ENCODE peak calls at places on chromosomes 2 and 18, in five cellular contexts. Y is GM20000, G is GM13976, O is astrocyte, L is right lobe of liver. J is an unnamed sample.

GRCh38 chr2:45288532-45288931 is 279.3 kb upstream of the SIX2 start:
- DNase-seq in Y (no peak), G (no peak), L (no peak), O (peak), J (no peak)

GRCh38 chr2:3193423-3194330 is 183.9 kb downstream of the EIPR1 start:
- DNase-seq in L (no peak), G (no peak), O (no peak), Y (no peak), J (no peak)

GRCh38 chr2:120589782-120590608 is 145.7 kb upstream of the GLI2 start:
- DNase-seq in O (peak), G (no peak), Y (no peak), L (no peak), J (no peak)

GRCh38 chr18:48121752-48122151 is 191.3 kb upstream of the SMAD2 start:
- DNase-seq in Y (no peak), G (no peak), O (no peak), L (no peak), J (no peak)

GRCh38 chr18:27665264-27665799 is 480.2 kb upstream of the CHST9 start:
- DNase-seq in Y (no peak), L (no peak), O (no peak), G (no peak), J (no peak)

GRCh38 chr2:126913329-126913728 is 14.6 kb downstream of the TEX51 start:
- DNase-seq in L (peak), O (no peak), Y (no peak), G (no peak), J (peak)

GRCh38 chr2:64751286-64752260 is 97.9 kb upstream of the SERTAD2 start:
- DNase-seq in G (no peak), Y (no peak), O (peak), L (peak), J (peak)

GRCh38 chr2:195612515-195613495 is 44.2 kb upstream of the SLC39A10 start:
- DNase-seq in L (no peak), O (peak), Y (no peak), G (no peak), J (peak)

GRCh38 chr2:190210471-190210870 is 109.2 kb downstream of the HIBCH start:
- DNase-seq in L (no peak), G (no peak), O (peak), Y (no peak), J (no peak)

GRCh38 chr18:76847926-76848325 is 25.6 kb downstream of the ZNF236 start:
- DNase-seq in G (no peak), Y (no peak), L (no peak), O (no peak), J (no peak)

GRCh38 chr2:199663157-199663556 is 187.8 kb downstream of the FTCDNL1 start:
- DNase-seq in O (no peak), L (no peak), G (peak), Y (peak), J (no peak)

GRCh38 chr2:64698668-64699444 is 45.1 kb upstream of the SERTAD2 start:
- DNase-seq in L (no peak), O (peak), G (peak), Y (peak), J (no peak)

GRCh38 chr2:240873805-240874714 is 5.4 kb downstream of the AGXT start:
- DNase-seq in L (peak), G (no peak), O (no peak), Y (no peak), J (no peak)

GRCh38 chr2:175373001-175373727 is 191.7 kb upstream of the ATP5MC3 start:
- DNase-seq in L (no peak), O (peak), G (no peak), Y (no peak), J (no peak)

GRCh38 chr2:36812196-36812595 is 115.7 kb downstream of the VIT start:
- DNase-seq in G (no peak), Y (no peak), L (no peak), O (no peak), J (no peak)

GRCh38 chr18:58316943-58317342 is 272.9 kb downstream of the NEDD4L start:
- DNase-seq in L (no peak), G (no peak), Y (peak), O (no peak), J (no peak)

GRCh38 chr18:2657788-2658458 is 2.4 kb downstream of the SMCHD1 start:
- DNase-seq in G (peak), L (no peak), Y (peak), O (peak), J (no peak)

GRCh38 chr2:70518557-70518956 is 35.1 kb downstream of the TGFA start:
- DNase-seq in L (no peak), G (no peak), O (no peak), Y (no peak), J (no peak)

GRCh38 chr18:73408434-73408833 is 540.6 kb upstream of the NETO1 start:
- DNase-seq in O (peak), L (no peak), G (no peak), Y (no peak), J (no peak)

GRCh38 chr2:55168221-55169154 is 63.6 kb downstream of the CLHC1 start:
- DNase-seq in O (peak), L (no peak), G (peak), Y (peak), J (no peak)

GRCh38 chr2:61853086-61853847 is 593 bp downstream of the FAM161A start:
- DNase-seq in L (no peak), G (peak), Y (peak), O (peak), J (no peak)

GRCh38 chr2:177489719-177490301 is 97.2 kb downstream of the AGPS start:
- DNase-seq in L (no peak), G (no peak), Y (peak), O (peak), J (no peak)
- TF ChIP-seq CTCF in L (peak), G (peak), Y (no peak), O (peak), J (peak)

GRCh38 chr2:133641497-133641896 is 73.2 kb upstream of the NCKAP5 start:
- DNase-seq in L (no peak), G (no peak), Y (no peak), O (no peak), J (no peak)
- TF ChIP-seq CTCF in L (no peak), G (no peak), Y (no peak), O (no peak), J (no peak)

DNA sequence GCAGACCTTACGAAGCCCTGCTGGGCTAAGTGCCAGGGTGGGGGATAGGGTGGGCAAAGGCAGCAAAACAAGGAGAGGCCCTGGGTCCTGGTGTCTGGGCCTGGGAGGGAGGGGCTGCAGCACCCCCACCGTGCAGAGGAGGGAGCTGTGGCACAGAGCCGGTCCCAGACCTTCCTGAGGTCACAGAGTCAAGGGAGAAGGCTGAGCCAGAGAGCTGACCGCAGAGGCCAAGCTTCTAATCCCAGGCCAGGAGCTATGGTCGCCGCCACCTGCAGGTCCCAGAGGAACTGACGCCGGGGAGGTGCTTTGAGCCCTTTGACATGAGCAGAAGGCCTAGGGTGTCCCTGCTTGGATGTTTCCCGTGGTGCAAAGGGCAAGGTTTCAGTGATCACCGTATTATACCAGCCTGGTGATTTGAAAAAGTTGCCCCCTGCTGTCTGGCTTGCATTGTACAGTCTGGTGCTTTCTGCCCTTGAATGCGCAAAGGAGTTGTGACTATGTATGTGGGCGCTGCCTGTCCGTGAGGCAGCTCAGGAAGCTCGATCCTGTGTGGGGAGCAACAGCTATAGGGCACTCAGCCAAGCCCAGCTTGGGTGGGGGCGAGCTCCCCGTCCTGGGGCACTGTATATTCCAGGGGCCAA is 44.3 kb downstream of the EDAR start:
- DNase-seq in Y (no peak), O (no peak), G (no peak), L (no peak), J (no peak)
- TF ChIP-seq CTCF in Y (no peak), O (no peak), G (no peak), L (peak), J (peak)

GRCh38 chr2:86035883-86036789 is 69.5 kb downstream of the POLR1A start:
- DNase-seq in Y (peak), G (peak), O (peak), L (peak), J (no peak)
- TF ChIP-seq CTCF in Y (no peak), G (peak), O (peak), L (peak), J (no peak)

DNA sequence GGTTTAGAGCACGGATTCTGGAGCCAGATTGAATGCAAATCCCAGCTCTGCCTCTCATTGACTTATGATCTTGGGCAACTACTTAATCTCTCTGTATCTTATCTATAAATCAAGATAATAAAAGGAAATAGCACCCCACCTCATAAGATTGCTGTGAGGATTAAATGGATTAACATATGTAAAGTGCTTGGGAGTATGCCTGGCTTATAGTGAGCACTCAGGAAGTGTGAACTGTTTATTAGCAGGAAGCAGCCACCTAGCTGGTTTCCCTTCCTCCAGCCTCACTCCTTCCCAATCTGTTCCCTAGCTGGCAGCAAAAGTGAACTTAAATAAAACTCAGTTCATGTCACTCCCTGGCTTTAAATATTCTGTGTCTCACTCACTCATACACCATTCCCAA is 526.6 kb upstream of the PKDCC start:
- DNase-seq in L (no peak), G (no peak), O (no peak), Y (no peak), J (no peak)
- TF ChIP-seq CTCF in L (no peak), G (no peak), O (no peak), Y (no peak), J (no peak)

DNA sequence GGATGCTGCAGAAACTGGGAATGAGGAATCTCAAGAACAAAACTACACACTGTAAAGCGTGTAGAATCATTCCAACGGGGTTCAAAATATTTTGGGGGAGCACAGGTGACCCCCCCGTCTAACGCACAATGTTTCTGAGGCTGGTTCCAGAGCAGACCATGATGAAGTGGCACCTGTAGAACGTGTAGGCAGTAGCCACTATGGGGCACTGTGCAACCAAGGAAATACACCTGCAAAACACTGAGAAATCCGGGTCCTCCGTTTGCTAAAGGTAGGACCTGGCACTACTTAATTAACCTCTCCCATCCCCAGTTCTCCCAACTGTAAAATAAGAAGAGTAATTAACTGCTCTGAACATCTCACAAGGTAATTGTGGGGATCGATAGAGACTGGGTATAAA is 22.6 kb downstream of the ST6GAL2 start:
- DNase-seq in G (no peak), L (no peak), Y (no peak), O (no peak), J (no peak)
- TF ChIP-seq CTCF in G (no peak), L (no peak), Y (no peak), O (peak), J (no peak)

GRCh38 chr2:114550364-114550763 is 107.9 kb downstream of the DPP10 start:
- DNase-seq in G (no peak), O (no peak), Y (no peak), L (no peak), J (no peak)

GRCh38 chr2:114546511-114546910 is 104.1 kb downstream of the DPP10 start:
- DNase-seq in O (no peak), L (no peak), Y (no peak), G (no peak), J (no peak)

GRCh38 chr2:114548151-114548550 is 105.7 kb downstream of the DPP10 start:
- DNase-seq in Y (no peak), O (no peak), L (no peak), G (no peak), J (no peak)

GRCh38 chr2:114550895-114551793 is 108.7 kb downstream of the DPP10 start:
- DNase-seq in O (peak), G (peak), L (no peak), Y (peak), J (no peak)
- TF ChIP-seq CTCF in O (peak), G (peak), L (peak), Y (peak), J (peak)

J was measured in mesothelial cell of epicardium.